ENCODE peak calls at places on chromosomes 4 and X, in five cellular contexts. S is fibroblast of lung, E is mammary epithelial cell, N is neural progenitor cell, C is endothelial cell of umbilical vein. P is an unnamed sample. For H3K4me1, the result is how much of the 10 kb centered on the place peaks cover.

GRCh38 chr4:61373901-61374611 is 173.9 kb downstream of the ADGRL3 start:
- DNase-seq in S (peak), E (peak), N (no peak), C (no peak), P (no peak)

GRCh38 chr4:81180916-81181315 is 34.1 kb downstream of the PRKG2 start:
- DNase-seq in S (no peak), E (peak), N (no peak), C (no peak), P (no peak)

GRCh38 chr4:92091335-92091734 is 212.4 kb upstream of the GRID2 start:
- DNase-seq in S (no peak), E (no peak), N (peak), C (no peak), P (peak)

GRCh38 chrX:154082396-154083133 is 15.0 kb downstream of the MECP2 start:
- DNase-seq in S (peak), E (peak), N (no peak), C (peak), P (no peak)

GRCh38 chrX:130018143-130018542 is 35.7 kb downstream of the BCORL1 start:
- DNase-seq in S (no peak), E (no peak), N (no peak), C (no peak), P (no peak)

GRCh38 chr4:73653695-73654106 is 33.5 kb upstream of the RASSF6 start:
- DNase-seq in S (peak), E (peak), N (peak), C (peak), P (peak)

GRCh38 chr4:157897971-157898370 is 274.9 kb downstream of the GASK1B start:
- DNase-seq in S (no peak), E (no peak), N (no peak), C (no peak), P (no peak)

GRCh38 chr4:179530953-179531352 is 2088.7 kb upstream of the AGA start:
- DNase-seq in S (no peak), E (no peak), N (no peak), C (no peak), P (no peak)

GRCh38 chr4:24433515-24434192 is 150.7 kb downstream of the DHX15 start:
- DNase-seq in S (no peak), E (no peak), N (no peak), C (no peak), P (no peak)

GRCh38 chr4:102524691-102525090 is 23.5 kb downstream of the NFKB1 start:
- DNase-seq in S (no peak), E (no peak), N (no peak), C (no peak), P (no peak)

GRCh38 chr4:17376205-17376604 is 135.7 kb downstream of the QDPR start:
- DNase-seq in S (peak), E (no peak), N (no peak), C (no peak), P (no peak)

GRCh38 chr4:16764622-16765021 is 133.8 kb downstream of the LDB2 start:
- DNase-seq in S (peak), E (no peak), N (peak), C (peak), P (peak)

GRCh38 chrX:6968231-6968630 is 179.3 kb upstream of the STS start:
- DNase-seq in S (peak), E (no peak), N (no peak), C (no peak), P (no peak)

GRCh38 chrX:106917830-106918500 is 2.2 kb upstream of the CLDN2 start:
- DNase-seq in S (peak), E (peak), N (no peak), C (peak), P (no peak)

GRCh38 chrX:27444093-27444908 is 18.8 kb downstream of the PPP4R3C start:
- DNase-seq in S (no peak), E (peak), N (no peak), C (no peak), P (no peak)

GRCh38 chrX:148633509-148633908 is 133.1 kb downstream of the AFF2 start:
- DNase-seq in S (no peak), E (no peak), N (no peak), C (no peak), P (no peak)

GRCh38 chr4:141560056-141560455 is 76.3 kb upstream of the IL15 start:
- DNase-seq in S (no peak), E (peak), N (no peak), C (no peak), P (no peak)

GRCh38 chrX:110145854-110146253 is 142.9 kb downstream of the TMEM164 start:
- DNase-seq in S (peak), E (peak), N (no peak), C (peak), P (peak)

GRCh38 chrX:34884693-34885277 is 57.8 kb upstream of the FAM47B start:
- DNase-seq in S (peak), E (peak), N (no peak), C (peak), P (no peak)

GRCh38 chr4:135383889-135384288 is 1182.3 kb upstream of the PABPC4L start:
- DNase-seq in S (no peak), E (no peak), N (no peak), C (no peak), P (no peak)

GRCh38 chr4:10115657-10116624 is 658 bp downstream of the WDR1 start:
- DNase-seq in S (peak), E (peak), N (peak), C (no peak), P (peak)

GRCh38 chr4:73891739-73892405 is 22.7 kb downstream of the CXCL1 start:
- DNase-seq in S (peak), E (no peak), N (no peak), C (no peak), P (no peak)

GRCh38 chrX:151184705-151185104 is 8.3 kb downstream of the GPR50 start:
- DNase-seq in S (no peak), E (no peak), N (no peak), C (no peak), P (no peak)

GRCh38 chrX:129831486-129831885 is 12.2 kb downstream of the ZDHHC9 start:
- DNase-seq in S (no peak), E (no peak), N (peak), C (no peak), P (no peak)

GRCh38 chr4:74133786-74134499 is 24.0 kb upstream of the MTHFD2L start:
- DNase-seq in S (peak), E (peak), N (peak), C (peak), P (peak)

GRCh38 chr4:140969296-140969695 is 164.0 kb downstream of the RNF150 start:
- DNase-seq in S (no peak), E (no peak), N (peak), C (no peak), P (no peak)

GRCh38 chr4:24473309-24473721 is 111.0 kb downstream of the DHX15 start:
- DNase-seq in S (peak), E (peak), N (peak), C (no peak), P (peak)

GRCh38 chrX:132490086-132490419 is 1.2 kb upstream of the MBNL3 start:
- DNase-seq in S (no peak), E (peak), N (peak), C (no peak), P (no peak)

DNA sequence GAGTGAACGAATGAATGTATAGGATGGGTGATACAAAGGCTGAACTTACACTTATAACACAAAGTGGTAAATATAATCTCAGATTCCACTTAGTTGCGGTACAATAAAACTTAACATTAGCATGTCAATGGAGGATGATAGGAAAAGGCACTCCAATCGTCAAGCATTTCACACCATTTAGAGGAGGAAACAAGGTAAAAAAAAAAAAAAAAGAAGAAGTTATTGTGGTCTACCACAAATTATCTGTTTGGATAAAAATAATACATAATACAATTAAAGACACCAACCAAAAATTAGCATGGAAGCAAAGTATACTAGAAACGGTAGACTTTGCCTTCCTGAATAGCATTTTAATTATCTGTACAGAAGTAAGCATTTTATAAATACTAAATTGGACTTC is 205.5 kb downstream of the PPP3CA start:
- DNase-seq in S (no peak), E (no peak), N (no peak), C (no peak), P (no peak)
- H3K4me1 ChIP-seq in S (under half), E (under half), N (under half), C (under half), P (under half)

GRCh38 chrX:137428251-137428661 is 137.7 kb upstream of the ZIC3 start:
- DNase-seq in S (no peak), E (no peak), N (peak), C (no peak), P (peak)
- TF ChIP-seq EZH2 in S (peak), E (no peak), N (no peak), C (no peak), P (no peak)

GRCh38 chrX:71095033-71095432 is 618 bp upstream of the FOXO4 start:
- DNase-seq in S (no peak), E (no peak), N (no peak), C (no peak), P (no peak)
- H3K4me1 ChIP-seq in S (under half), E (under half), N (under half), C (under half), P (under half)

DNA sequence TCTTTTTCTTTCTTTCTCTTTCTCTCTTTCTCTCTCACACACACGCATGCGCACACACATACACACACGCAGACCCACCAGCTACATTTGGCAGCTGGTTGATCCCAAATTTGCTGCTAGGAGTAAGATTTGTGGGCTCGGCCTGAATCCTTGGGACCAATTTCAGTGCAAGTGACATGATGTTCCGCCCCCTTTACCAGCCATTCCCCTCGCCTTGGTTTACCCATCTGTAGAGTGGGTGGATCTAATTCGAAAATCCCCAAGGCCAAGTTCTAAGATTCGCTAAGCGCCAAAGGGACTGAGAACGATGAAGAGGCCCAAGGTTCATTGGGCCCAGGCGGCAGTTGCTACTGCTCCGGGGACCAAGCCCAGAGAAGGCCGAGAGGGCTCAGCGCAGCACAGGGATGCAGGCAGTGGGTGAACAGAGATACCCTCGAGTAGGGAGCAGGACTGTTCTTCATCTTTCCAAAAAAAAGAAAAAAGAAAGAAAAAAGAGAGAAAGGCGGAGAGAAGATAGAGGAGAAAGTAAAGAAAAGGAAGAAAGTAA is 5.8 kb downstream of the NKX3-2 start:
- DNase-seq in S (no peak), E (no peak), N (no peak), C (no peak), P (no peak)
- TF ChIP-seq EZH2 in S (no peak), E (no peak), N (no peak), C (peak), P (peak)

GRCh38 chr4:39044364-39044946 is 12.2 kb upstream of the TMEM156 start:
- DNase-seq in S (peak), E (peak), N (peak), C (peak), P (peak)

GRCh38 chr4:39046243-39046642 is 14.0 kb upstream of the TMEM156 start:
- DNase-seq in S (peak), E (peak), N (no peak), C (no peak), P (no peak)

GRCh38 chr4:39044947-39045734 is 12.9 kb upstream of the TMEM156 start:
- DNase-seq in S (no peak), E (peak), N (peak), C (peak), P (peak)

GRCh38 chr4:39047691-39048090 is 14.3 kb upstream of the KLHL5 start:
- DNase-seq in S (no peak), E (no peak), N (no peak), C (no peak), P (no peak)

DNA sequence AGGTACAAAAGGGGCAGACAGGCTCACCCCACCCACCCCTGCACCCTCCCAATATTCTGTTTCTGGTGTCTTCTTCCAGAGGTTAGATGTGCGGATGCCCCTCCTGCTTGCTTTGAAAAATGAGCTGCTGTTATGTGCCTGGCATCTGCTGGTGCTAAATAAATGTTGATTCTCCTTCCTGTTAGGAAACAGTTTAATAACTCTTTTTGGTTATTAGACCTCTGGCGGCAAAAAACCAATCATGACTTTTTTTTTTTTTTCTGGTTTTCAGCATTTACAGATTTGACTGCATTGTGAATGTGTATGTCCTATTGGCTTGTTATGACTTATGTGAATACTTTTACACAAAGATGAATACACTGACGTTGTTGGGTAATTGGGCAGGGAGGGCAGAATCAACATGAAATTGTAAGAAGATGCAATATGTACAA is 13.6 kb upstream of the TMEM156 start:
- DNase-seq in S (no peak), E (no peak), N (no peak), C (peak), P (no peak)
- H3K4me1 ChIP-seq in S (under half), E (under half), N (under half), C (under half), P (under half)

GRCh38 chr4:2041234-2042130 is 17.6 kb upstream of the NAT8L start:
- DNase-seq in S (peak), E (peak), N (peak), C (peak), P (peak)
- TF ChIP-seq EZH2 in S (peak), E (peak), N (peak), C (peak), P (peak)

P was measured in GM23338.